ENCODE peak calls at places on chromosomes 11 and 22, in nine cellular contexts. Z, O, J, L, D, F, S, I and Y are unnamed samples.

GRCh38 chr22:29388759-29389090 is 355 bp upstream of the AP1B1 start:
- DNase-seq in Z (no peak), O (no peak), J (no peak), L (no peak), D (no peak), F (no peak), S (no peak), I (no peak), Y (no peak)

GRCh38 chr22:38864361-38865191 is 7.4 kb downstream of the CBX6 start:
- DNase-seq in Z (peak), O (peak), J (no peak), L (peak), D (peak), F (no peak), S (peak), I (no peak), Y (peak)

GRCh38 chr11:92482502-92482901 is 257.9 kb downstream of the FAT3 start:
- DNase-seq in Z (no peak), O (no peak), J (no peak), L (no peak), D (peak), F (no peak), S (no peak), I (no peak), Y (no peak)

GRCh38 chr11:78261367-78261766 is 72.6 kb downstream of the USP35 start:
- DNase-seq in Z (no peak), O (no peak), J (no peak), L (no peak), D (peak), F (no peak), S (no peak), I (no peak), Y (no peak)

GRCh38 chr11:119643878-119644225 is 85.1 kb downstream of the NECTIN1 start:
- DNase-seq in Z (no peak), O (no peak), J (no peak), L (no peak), D (no peak), F (no peak), S (no peak), I (no peak), Y (no peak)

GRCh38 chr22:35409783-35410662 is 10.1 kb downstream of the MCM5 start:
- DNase-seq in Z (peak), O (peak), J (no peak), L (no peak), D (no peak), F (no peak), S (no peak), I (no peak), Y (peak)

GRCh38 chr11:112024178-112024777 is 930 bp upstream of the DLAT start:
- DNase-seq in Z (no peak), O (no peak), J (no peak), L (no peak), D (peak), F (no peak), S (no peak), I (no peak), Y (no peak)

GRCh38 chr11:4105916-4106315 is 11.3 kb downstream of the RRM1 start:
- DNase-seq in Z (no peak), O (no peak), J (no peak), L (no peak), D (no peak), F (no peak), S (no peak), I (no peak), Y (no peak)

GRCh38 chr22:43226368-43226979 is 39.5 kb upstream of the TTLL12 start:
- DNase-seq in Z (no peak), O (peak), J (peak), L (no peak), D (peak), F (no peak), S (no peak), I (no peak), Y (no peak)

GRCh38 chr22:35475545-35475944 is 65.1 kb upstream of the RASD2 start:
- DNase-seq in Z (no peak), O (no peak), J (no peak), L (no peak), D (no peak), F (no peak), S (no peak), I (no peak), Y (no peak)

GRCh38 chr11:66419825-66420224 is 1.0 kb upstream of the NPAS4 start:
- DNase-seq in Z (no peak), O (no peak), J (no peak), L (no peak), D (peak), F (no peak), S (no peak), I (no peak), Y (no peak)

GRCh38 chr22:41801147-41801819 is 804 bp downstream of the CCDC134 start:
- DNase-seq in Z (no peak), O (no peak), J (no peak), L (no peak), D (no peak), F (no peak), S (no peak), I (no peak), Y (no peak)

GRCh38 chr11:44388828-44389645 is 79.1 kb upstream of the ALX4 start:
- DNase-seq in Z (no peak), O (no peak), J (no peak), L (no peak), D (peak), F (no peak), S (no peak), I (no peak), Y (peak)

GRCh38 chr11:725624-726202 is 19.7 kb downstream of the EPS8L2 start:
- DNase-seq in Z (no peak), O (no peak), J (no peak), L (no peak), D (peak), F (no peak), S (no peak), I (no peak), Y (no peak)

GRCh38 chr11:110798231-110798630 is 86.0 kb upstream of the ARHGAP20 start:
- DNase-seq in Z (no peak), O (no peak), J (no peak), L (no peak), D (no peak), F (no peak), S (no peak), I (no peak), Y (no peak)

GRCh38 chr11:67195971-67196418 is 70.3 kb upstream of the GRK2 start:
- DNase-seq in Z (no peak), O (peak), J (peak), L (peak), D (peak), F (peak), S (no peak), I (no peak), Y (no peak)

GRCh38 chr11:80034801-80035200 is 594.0 kb upstream of the TENM4 start:
- DNase-seq in Z (no peak), O (no peak), J (no peak), L (no peak), D (no peak), F (no peak), S (no peak), I (no peak), Y (no peak)

GRCh38 chr22:38941488-38941987 is 15.9 kb upstream of the APOBEC3A start:
- DNase-seq in Z (no peak), O (no peak), J (no peak), L (no peak), D (no peak), F (no peak), S (no peak), I (no peak), Y (no peak)

GRCh38 chr22:24457894-24458293 is 30.5 kb downstream of the ADORA2A start:
- DNase-seq in Z (no peak), O (no peak), J (no peak), L (no peak), D (no peak), F (no peak), S (no peak), I (no peak), Y (no peak)

GRCh38 chr22:23790819-23791736 is 4.3 kb downstream of the SMARCB1 start:
- DNase-seq in Z (peak), O (peak), J (peak), L (peak), D (no peak), F (no peak), S (no peak), I (peak), Y (no peak)

DNA sequence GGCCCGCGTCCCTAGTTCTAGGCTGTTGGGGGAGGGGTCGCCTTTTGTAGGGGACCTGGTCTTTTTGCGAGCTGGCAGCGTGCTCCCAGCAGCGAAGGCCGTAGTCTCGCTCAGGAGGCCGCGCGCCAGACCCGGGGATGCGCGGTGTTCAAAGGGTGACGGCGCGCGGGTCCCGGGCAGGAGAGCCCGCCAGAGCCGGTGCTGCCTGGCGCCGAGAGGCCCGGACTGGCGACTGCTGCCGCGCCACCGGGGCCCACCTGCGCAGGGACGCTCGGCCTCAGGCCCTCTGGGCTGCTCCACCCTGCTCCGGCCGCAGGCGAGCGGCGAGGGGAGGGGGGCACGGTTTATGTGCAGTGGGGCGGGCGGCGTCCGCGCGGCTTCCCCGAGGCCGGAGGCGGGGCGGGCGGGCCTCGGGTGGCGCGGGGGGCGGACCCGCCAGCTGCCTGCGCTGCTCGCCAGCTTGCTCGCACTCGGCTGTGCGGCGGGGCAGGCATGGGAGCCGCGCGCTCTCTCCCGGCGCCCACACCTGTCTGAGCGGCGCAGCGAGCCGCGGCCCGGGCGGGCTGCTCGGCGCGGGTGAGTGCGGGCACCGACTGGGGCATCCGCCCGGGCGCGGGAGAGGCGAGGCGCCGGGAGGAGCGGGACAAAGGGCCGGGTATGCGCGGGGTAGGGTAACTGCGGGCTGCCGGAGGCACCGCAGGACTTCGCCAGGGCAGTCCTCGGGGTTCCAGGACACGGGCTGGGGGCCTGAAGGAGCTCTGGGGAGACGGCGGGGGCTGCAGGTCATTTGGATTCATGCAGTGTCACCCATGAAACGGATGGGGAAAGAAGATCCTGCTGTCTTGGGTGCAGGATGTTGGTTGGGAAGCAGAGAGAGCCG is at the start of gene PRSS23:
- DNase-seq in Z (peak), O (peak), J (peak), L (peak), D (peak), F (peak), S (peak), I (peak), Y (peak)
- H3K27ac ChIP-seq in Z (peak), O (peak), J (peak), L (peak), D (no peak), F (peak), S (peak), I (peak), Y (peak)

DNA sequence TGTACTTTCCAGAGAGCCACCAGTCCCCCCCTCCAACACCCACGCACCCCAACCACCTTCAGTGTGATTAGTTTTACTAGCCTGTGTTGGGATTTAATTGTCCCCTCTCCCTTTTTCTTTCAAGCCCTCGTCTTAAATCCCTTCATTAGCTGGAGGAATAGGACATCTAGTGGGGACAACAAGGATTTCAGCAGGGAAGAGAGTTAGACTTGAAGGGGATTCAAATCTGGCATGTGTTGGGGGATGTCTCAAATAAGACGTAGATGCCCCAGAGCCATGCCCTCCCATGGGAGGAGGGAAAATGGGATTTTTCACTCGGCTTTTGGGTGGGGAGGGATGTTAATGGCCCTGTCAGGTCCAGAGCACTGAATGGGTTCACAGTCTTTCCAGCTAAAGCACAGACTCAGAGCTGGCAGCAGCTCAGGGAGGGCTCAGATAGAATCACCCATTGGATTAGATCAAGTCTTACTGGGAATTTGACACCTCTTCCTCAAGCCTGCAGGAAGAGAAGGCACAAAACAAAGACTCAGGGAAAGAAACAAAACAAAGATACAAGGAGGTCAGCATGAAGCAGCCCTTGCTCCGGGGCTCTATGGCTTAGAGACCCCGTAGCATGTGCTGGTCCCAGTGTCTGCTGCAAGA is 10.7 kb downstream of the INS start:
- DNase-seq in Z (no peak), O (peak), J (peak), L (no peak), D (peak), F (peak), S (no peak), I (no peak), Y (no peak)
- TF ChIP-seq CTCF in Z (peak), O (peak), J (peak), L (peak), D (peak), F (peak), S (peak), I (peak), Y (peak)

GRCh38 chr22:17920992-17921650 is 103.2 kb downstream of the MICAL3 start:
- DNase-seq in Z (no peak), O (peak), J (no peak), L (no peak), D (no peak), F (no peak), S (no peak), I (no peak), Y (no peak)

GRCh38 chr22:17922925-17923898 is 101.1 kb downstream of the MICAL3 start:
- DNase-seq in Z (no peak), O (peak), J (peak), L (peak), D (no peak), F (no peak), S (peak), I (no peak), Y (no peak)

GRCh38 chr22:17924076-17924475 is 100.3 kb downstream of the MICAL3 start:
- DNase-seq in Z (no peak), O (no peak), J (no peak), L (peak), D (no peak), F (no peak), S (no peak), I (no peak), Y (no peak)

GRCh38 chr22:17920145-17920605 is 104.2 kb downstream of the MICAL3 start:
- DNase-seq in Z (peak), O (peak), J (peak), L (peak), D (peak), F (no peak), S (peak), I (no peak), Y (no peak)

DNA sequence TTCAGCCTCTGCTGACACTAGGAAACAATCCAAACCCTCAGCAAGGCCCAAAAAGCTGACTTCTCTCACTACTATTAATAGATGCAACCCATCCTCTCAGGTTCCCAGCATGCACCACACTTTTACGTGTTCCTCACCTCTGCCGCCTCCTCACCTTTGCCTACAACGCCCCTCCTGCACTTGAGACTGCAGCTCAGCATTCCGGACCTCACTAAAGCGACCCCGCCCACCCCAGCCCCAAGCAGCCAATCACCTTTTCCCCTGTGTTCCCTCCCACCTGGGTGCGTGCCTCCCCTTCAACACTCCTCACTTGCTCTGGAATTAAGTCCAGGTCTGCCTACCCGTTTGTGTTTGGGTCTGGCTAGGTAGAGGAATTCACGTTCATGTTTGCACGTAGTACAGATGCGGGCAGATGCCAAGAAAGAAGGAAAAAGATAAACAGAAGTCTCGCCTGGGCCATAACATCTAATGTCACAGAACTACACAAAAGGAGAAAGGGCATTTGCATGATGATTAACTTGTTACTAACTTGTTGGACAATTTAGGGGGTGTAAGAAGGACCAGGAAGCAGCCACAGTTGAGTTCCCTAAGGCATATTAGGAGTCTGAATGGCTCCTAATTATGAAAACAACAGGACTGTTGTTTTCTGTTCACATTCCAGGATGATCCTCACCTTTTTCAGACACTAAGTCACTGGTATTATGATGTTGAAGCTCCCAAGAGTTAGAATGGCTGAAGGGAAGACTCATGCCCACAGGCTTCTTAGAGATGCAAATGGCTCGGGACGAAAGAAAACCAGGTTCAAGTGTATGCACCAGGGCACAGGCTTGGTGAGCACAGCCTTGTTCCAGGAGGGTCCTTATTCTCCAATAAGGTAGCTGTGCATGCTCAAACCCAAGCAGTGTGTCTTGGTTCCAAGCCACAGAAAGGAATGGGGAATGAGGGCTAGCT is 102.2 kb downstream of the MICAL3 start:
- DNase-seq in Z (peak), O (no peak), J (no peak), L (peak), D (peak), F (no peak), S (no peak), I (no peak), Y (no peak)
- H3K27ac ChIP-seq in Z (peak), O (peak), J (peak), L (peak), D (peak), F (no peak), S (peak), I (peak), Y (peak)

DNA sequence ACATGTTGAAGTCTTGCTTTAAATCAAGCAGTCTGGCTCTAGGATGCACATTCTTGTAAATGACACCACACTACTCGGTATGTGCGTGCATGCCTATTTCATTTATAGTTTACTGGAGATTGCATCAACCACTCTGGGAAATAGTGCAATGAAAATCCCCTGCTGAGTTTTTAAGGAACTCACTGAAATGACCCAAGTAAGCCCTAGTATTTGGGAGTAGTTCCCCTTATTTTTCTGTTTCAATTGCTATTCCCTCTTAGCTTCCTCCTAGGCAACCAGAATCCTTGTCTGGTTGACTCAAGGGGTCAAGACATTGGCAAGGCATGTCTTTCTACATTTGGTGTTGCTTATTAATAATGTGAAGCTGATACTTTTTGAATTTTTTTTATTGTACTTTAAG is 160.2 kb upstream of the LARGE1 start:
- DNase-seq in Z (no peak), O (no peak), J (no peak), L (no peak), D (no peak), F (no peak), S (no peak), I (no peak), Y (no peak)
- TF ChIP-seq CTCF in Z (no peak), O (no peak), J (no peak), L (no peak), D (no peak), F (no peak), S (no peak), I (no peak), Y (no peak)

DNA sequence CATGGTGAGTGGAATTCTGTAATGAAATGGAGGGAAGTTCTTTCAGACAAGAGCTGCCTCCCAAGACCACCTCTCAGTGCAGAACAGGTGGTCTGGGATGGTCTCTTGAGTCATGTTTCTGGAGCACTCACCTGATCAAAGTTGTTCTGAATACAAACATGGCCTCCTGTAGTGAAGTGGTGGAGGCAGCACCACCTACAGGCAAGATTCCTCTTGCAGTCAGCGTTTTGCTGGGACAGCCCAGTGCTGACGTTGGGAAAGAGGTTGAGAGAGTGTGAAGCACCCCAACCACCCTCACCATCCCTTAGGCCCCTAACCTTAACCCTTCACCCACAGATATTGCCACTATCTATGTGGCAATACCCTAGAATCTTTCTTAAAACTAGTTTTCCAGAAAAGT is 371.4 kb downstream of the CADM1 start:
- DNase-seq in Z (no peak), O (no peak), J (no peak), L (no peak), D (peak), F (peak), S (no peak), I (no peak), Y (no peak)
- H3K27ac ChIP-seq in Z (no peak), O (no peak), J (no peak), L (no peak), D (no peak), F (no peak), S (no peak), I (no peak), Y (no peak)

GRCh38 chr22:37496651-37497599 is 10.7 kb upstream of the MFNG start:
- DNase-seq in Z (no peak), O (peak), J (peak), L (no peak), D (peak), F (peak), S (no peak), I (no peak), Y (no peak)

GRCh38 chr22:37499789-37500188 is 13.6 kb upstream of the MFNG start:
- DNase-seq in Z (no peak), O (no peak), J (no peak), L (no peak), D (no peak), F (no peak), S (no peak), I (no peak), Y (no peak)

GRCh38 chr22:37499006-37499707 is 13.0 kb upstream of the MFNG start:
- DNase-seq in Z (no peak), O (no peak), J (no peak), L (no peak), D (no peak), F (no peak), S (no peak), I (no peak), Y (no peak)

GRCh38 chr22:37500745-37501144 is 14.6 kb upstream of the MFNG start:
- DNase-seq in Z (no peak), O (no peak), J (no peak), L (no peak), D (no peak), F (no peak), S (no peak), I (no peak), Y (no peak)

GRCh38 chr22:37498289-37498909 is 12.2 kb upstream of the MFNG start:
- DNase-seq in Z (no peak), O (no peak), J (no peak), L (no peak), D (peak), F (peak), S (no peak), I (no peak), Y (no peak)
- TF ChIP-seq CTCF in Z (peak), O (peak), J (peak), L (no peak), D (peak), F (peak), S (peak), I (peak), Y (no peak)